ENCODE peak calls at places on chromosome 20, in four cellular contexts. L is GM23248; N is dorsolateral prefrontal cortex; D is effector memory CD4-positive, alpha-beta T cell. S is an unnamed sample.

GRCh38 chr20:6504826-6505225 is 262.7 kb upstream of the BMP2 start:
- DNase-seq in L (peak), N (no peak), D (no peak), S (no peak)

GRCh38 chr20:52923123-52923543 is 49.0 kb upstream of the TSHZ2 start:
- DNase-seq in L (peak), N (no peak), D (no peak), S (peak)

GRCh38 chr20:20368414-20369352 is 779 bp downstream of the INSM1 start:
- DNase-seq in L (peak), N (no peak), D (no peak), S (no peak)

GRCh38 chr20:53852691-53853450 is 217.5 kb downstream of the BCAS1 start:
- DNase-seq in L (no peak), N (no peak), D (no peak), S (no peak)

GRCh38 chr20:43786885-43787284 is 60.1 kb upstream of the GTSF1L start:
- DNase-seq in L (no peak), N (no peak), D (no peak), S (no peak)

GRCh38 chr20:23143098-23143497 is 57.0 kb upstream of the CD93 start:
- DNase-seq in L (peak), N (peak), D (no peak), S (no peak)

GRCh38 chr20:23637282-23638221 is at the start of gene CST3:
- DNase-seq in L (peak), N (peak), D (no peak), S (peak)

GRCh38 chr20:8639112-8639778 is 429.6 kb upstream of the PLCB4 start:
- DNase-seq in L (no peak), N (no peak), D (no peak), S (no peak)

GRCh38 chr20:38658879-38659612 is 57.4 kb downstream of the ARHGAP40 start:
- DNase-seq in L (peak), N (no peak), D (no peak), S (peak)

GRCh38 chr20:5214826-5215225 is 88.0 kb downstream of the CDS2 start:
- DNase-seq in L (no peak), N (no peak), D (no peak), S (no peak)

GRCh38 chr20:29123861-29124260 is 2133.6 kb upstream of the DEFB115 start:
- DNase-seq in L (no peak), N (no peak), D (no peak), S (no peak)

GRCh38 chr20:59770270-59770669 is 163.2 kb downstream of the SYCP2 start:
- DNase-seq in L (no peak), N (no peak), D (no peak), S (no peak)

DNA sequence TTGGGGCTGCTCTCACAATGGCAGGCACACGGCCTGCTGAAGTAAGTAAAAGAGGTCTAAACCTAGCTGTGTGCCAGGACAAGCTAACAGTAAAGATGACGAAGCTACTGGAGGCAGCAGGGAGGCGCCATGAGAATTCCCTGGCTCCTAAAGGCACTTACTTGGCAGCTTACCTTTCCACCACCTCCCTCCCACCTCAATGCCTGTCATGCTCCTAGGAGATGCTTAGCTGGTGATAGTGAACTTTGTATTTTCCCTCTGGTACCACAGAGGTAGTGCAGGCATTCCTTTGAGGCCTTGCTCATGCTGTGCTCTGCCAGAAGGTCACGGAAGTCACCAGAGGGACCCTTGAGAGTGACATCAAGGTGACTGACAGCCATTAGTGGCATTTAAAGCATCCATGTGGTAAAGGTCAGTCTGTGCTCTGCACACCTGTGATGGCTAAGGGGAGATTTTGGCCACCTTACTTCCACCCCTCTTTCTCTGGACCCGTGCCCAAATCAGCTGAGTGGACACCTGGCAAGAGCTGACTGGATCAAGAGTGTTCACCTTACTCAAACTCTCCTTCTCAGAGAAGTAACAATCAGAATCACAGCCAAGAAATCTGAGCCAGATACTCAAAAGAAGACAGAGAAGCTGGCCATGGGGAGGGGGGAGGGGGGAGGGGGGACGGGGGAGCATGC is 3.0 kb downstream of the FKBP1A start:
- DNase-seq in L (peak), N (no peak), D (no peak), S (no peak)
- H3K4me3 ChIP-seq in L (peak), N (peak), D (peak), S (no peak)

GRCh38 chr20:62953167-62953838 is 794 bp downstream of the SLC17A9 start:
- DNase-seq in L (peak), N (no peak), D (no peak), S (no peak)

GRCh38 chr20:62951143-62951895 is 1.2 kb upstream of the SLC17A9 start:
- DNase-seq in L (no peak), N (no peak), D (no peak), S (no peak)

GRCh38 chr20:62951896-62952372 is 575 bp upstream of the SLC17A9 start:
- DNase-seq in L (no peak), N (no peak), D (no peak), S (no peak)

GRCh38 chr20:62953839-62954703 is 1.6 kb downstream of the SLC17A9 start:
- DNase-seq in L (peak), N (peak), D (peak), S (no peak)

GRCh38 chr20:62952373-62953166 is at the start of gene SLC17A9:
- DNase-seq in L (peak), N (no peak), D (peak), S (no peak)
- H3K4me3 ChIP-seq in L (peak), N (peak), D (peak), S (peak)

GRCh38 chr20:26208296-26209091 is 511.8 kb upstream of the ZNF337 start:
- DNase-seq in L (peak), N (no peak), D (no peak), S (peak)
- H3K4me3 ChIP-seq in L (peak), N (peak), D (peak), S (peak)

GRCh38 chr20:51531141-51531710 is 11.3 kb downstream of the NFATC2 start:
- DNase-seq in L (peak), N (no peak), D (peak), S (no peak)

GRCh38 chr20:51528263-51529026 is 14.1 kb downstream of the NFATC2 start:
- DNase-seq in L (no peak), N (no peak), D (peak), S (no peak)

GRCh38 chr20:51529758-51530157 is 12.8 kb downstream of the NFATC2 start:
- DNase-seq in L (no peak), N (no peak), D (peak), S (no peak)

GRCh38 chr20:51526754-51527153 is 15.8 kb downstream of the NFATC2 start:
- DNase-seq in L (no peak), N (no peak), D (no peak), S (no peak)

DNA sequence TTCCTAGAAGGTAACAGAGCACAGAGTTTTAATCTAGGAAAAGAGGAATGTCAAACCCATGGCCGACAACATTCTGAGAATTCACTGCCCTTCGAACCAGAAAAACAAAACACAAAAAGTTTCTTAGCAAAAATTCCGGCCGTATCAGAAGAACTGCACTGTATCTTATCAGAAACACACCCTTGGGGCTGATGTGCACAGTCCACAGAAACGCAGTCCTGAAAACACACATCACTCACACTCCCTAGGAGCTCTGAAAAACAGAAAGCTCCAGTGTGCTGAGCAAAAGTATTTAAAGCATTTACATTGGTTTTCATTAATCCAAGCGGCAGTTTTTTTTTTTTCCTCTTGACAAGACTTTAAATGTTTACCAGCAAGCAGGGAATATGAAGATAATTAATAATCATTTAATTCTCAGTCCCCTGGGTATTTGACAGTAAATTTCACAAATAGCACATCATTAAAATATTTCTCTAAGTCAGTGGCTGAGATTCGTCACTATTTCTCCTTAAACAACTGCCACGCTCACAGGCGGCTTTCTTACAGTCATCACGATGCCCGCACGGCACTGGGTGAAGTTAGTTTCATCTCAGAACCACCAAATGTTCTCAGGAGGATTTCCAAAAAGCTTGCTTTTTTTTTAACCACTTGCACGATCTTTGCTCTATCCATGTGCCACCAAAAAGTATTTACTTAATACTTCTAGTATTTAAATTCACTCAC is 13.3 kb downstream of the NFATC2 start:
- DNase-seq in L (peak), N (no peak), D (no peak), S (no peak)
- H3K4me3 ChIP-seq in L (no peak), N (no peak), D (peak), S (no peak)

GRCh38 chr20:18090477-18090876 is 32.8 kb upstream of the OVOL2 start:
- DNase-seq in L (no peak), N (no peak), D (no peak), S (no peak)
- H3K4me3 ChIP-seq in L (no peak), N (no peak), D (no peak), S (no peak)

GRCh38 chr20:50734730-50735679 is 3.6 kb downstream of the PARD6B start:
- DNase-seq in L (no peak), N (no peak), D (no peak), S (no peak)
- H3K4me3 ChIP-seq in L (no peak), N (no peak), D (no peak), S (no peak)

DNA sequence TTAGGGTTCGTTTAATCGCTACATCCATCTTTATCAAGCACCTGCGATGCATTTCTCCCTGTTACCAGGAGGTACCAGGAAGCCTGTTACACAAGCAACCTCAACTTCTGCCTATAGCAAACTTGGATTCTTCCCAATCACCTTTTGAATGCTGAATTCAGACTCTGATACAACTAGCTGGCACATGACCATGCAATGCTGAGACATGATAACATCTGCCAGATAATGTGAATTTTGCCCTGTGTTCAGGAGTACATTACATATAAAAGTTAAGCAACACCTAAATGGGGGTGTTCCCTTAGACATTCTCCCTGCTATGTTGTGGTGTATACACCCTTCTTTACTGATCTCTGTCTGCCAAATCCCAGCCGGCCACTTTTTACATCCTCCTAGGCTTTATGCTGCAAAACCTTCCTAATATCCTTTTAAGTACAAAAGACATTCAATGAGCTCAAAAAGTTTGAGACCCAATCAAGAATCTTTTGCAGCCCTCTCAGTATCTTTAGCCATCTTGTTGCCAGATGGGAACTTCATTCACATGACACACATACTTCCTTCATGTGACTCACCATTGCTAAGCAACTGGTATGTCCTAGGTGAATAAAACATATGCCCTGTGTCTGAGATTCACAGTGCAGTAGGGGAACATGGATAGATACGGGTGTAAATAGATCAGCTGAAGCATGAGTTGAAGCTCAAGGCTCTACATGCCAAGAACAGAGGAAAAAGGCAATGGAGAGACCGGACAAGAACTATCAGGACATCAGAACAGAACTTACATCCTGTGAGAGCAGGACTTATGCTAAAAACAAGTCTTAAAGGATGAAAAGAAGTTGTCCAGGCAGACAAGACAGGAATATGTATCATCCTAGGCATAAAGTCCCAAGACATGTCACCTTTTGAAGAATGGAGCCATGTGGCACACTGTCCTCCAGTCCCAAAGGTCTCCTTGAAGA is 84.3 kb downstream of the ZHX3 start:
- DNase-seq in L (peak), N (no peak), D (no peak), S (no peak)
- H3K4me3 ChIP-seq in L (peak), N (no peak), D (no peak), S (no peak)

GRCh38 chr20:32358883-32359632 is 927 bp downstream of the ASXL1 start:
- DNase-seq in L (peak), N (peak), D (peak), S (peak)

GRCh38 chr20:32359633-32360332 is 1.7 kb downstream of the ASXL1 start:
- DNase-seq in L (peak), N (no peak), D (no peak), S (no peak)

GRCh38 chr20:32358632-32358882 is 426 bp downstream of the ASXL1 start:
- DNase-seq in L (no peak), N (no peak), D (no peak), S (no peak)

GRCh38 chr20:32357869-32358631 is at the start of gene ASXL1:
- DNase-seq in L (peak), N (peak), D (peak), S (peak)

GRCh38 chr20:32360333-32360634 is 2.2 kb downstream of the ASXL1 start:
- DNase-seq in L (no peak), N (no peak), D (no peak), S (no peak)
- H3K4me3 ChIP-seq in L (peak), N (peak), D (peak), S (no peak)

DNA sequence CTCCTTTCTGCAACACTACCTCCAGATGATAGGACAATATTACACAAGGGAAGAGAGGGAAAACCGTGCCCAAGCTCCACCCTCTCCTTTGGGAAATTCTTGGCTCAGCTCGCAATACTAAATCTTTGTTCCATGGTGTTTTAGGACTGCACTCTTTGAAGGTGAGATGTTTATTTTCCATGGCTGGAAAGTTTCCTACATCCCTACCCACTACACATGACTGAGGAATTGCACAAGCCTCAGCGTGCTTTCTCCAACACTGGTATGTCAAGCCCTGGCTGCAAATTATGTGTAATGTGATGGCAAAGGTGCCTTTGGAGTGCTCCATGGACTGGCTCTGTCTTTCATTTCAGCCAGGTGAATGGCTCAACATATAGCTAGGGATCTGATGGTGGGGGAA is 134.3 kb downstream of the ISM1 start:
- DNase-seq in L (peak), N (no peak), D (no peak), S (no peak)
- H3K4me3 ChIP-seq in L (no peak), N (no peak), D (no peak), S (no peak)

DNA sequence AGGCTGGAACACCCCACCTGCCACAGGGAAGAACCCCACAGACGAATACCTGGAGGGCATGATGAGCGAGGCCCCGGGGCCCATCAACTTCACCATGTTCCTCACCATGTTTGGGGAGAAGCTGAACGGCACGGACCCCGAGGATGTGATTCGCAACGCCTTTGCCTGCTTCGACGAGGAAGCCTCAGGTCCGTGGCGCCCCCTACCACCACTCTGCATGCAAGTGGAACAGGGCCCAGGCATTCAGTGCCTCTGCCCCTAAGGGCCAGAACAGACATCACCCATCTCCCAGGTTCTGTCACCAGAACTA is 6.6 kb downstream of the MYL9 start:
- DNase-seq in L (no peak), N (no peak), D (no peak), S (peak)
- H3K4me3 ChIP-seq in L (no peak), N (no peak), D (no peak), S (no peak)

S was measured in NT2/D1.